ENCODE peak calls at places on chromosomes 13 and 19, in five cellular contexts. One of them, this sample, is unnamed.
A peak's percentile ranks its signal among the peaks of the same experiment; 100 is the strongest.

GRCh38 chr19:8638078-8638619 is 7.7 kb downstream of the NFILZ start:
- DNase-seq in breast epithelium: no peak
- DNase-seq in MCF 10A: peak; percentile 27
- DNase-seq in globus pallidus: no peak
- DNase-seq in neuronal stem cell: no peak
- DNase-seq in this sample: peak; percentile 25

GRCh38 chr13:79528759-79529191 is 47.8 kb downstream of the NDFIP2 start:
- DNase-seq in globus pallidus: no peak
- DNase-seq in neuronal stem cell: no peak
- DNase-seq in MCF 10A: no peak
- DNase-seq in breast epithelium: no peak
- DNase-seq in this sample: no peak

GRCh38 chr19:34881982-34882381 is 44.7 kb upstream of the ZNF30 start:
- DNase-seq in breast epithelium: no peak
- DNase-seq in neuronal stem cell: no peak
- DNase-seq in MCF 10A: peak; percentile 3
- DNase-seq in globus pallidus: no peak
- DNase-seq in this sample: no peak

GRCh38 chr13:73922728-73923393 is 211.3 kb downstream of the KLF12 start:
- DNase-seq in breast epithelium: no peak
- DNase-seq in MCF 10A: no peak
- DNase-seq in globus pallidus: no peak
- DNase-seq in neuronal stem cell: no peak
- DNase-seq in this sample: no peak

GRCh38 chr13:25037057-25037813 is 58.7 kb upstream of the PABPC3 start:
- DNase-seq in globus pallidus: peak; percentile 79
- DNase-seq in MCF 10A: peak; percentile 79
- DNase-seq in neuronal stem cell: peak; percentile 59
- DNase-seq in breast epithelium: no peak
- DNase-seq in this sample: peak; percentile 59

GRCh38 chr19:917323-918151 is at the start of gene KISS1R:
- DNase-seq in MCF 10A: no peak
- DNase-seq in globus pallidus: no peak
- DNase-seq in breast epithelium: no peak
- DNase-seq in neuronal stem cell: peak; percentile 77
- DNase-seq in this sample: peak; percentile 74

GRCh38 chr19:418761-419632 is 10.1 kb upstream of the C2CD4C start:
- DNase-seq in globus pallidus: no peak
- DNase-seq in MCF 10A: no peak
- DNase-seq in neuronal stem cell: no peak
- DNase-seq in breast epithelium: no peak
- DNase-seq in this sample: peak; percentile 41

GRCh38 chr19:1466018-1466460 is 13.0 kb downstream of the C19orf25 start:
- DNase-seq in MCF 10A: no peak
- DNase-seq in neuronal stem cell: no peak
- DNase-seq in globus pallidus: no peak
- DNase-seq in breast epithelium: no peak
- DNase-seq in this sample: no peak

GRCh38 chr19:4149518-4150288 is 3.7 kb upstream of the CREB3L3 start:
- DNase-seq in globus pallidus: no peak
- DNase-seq in neuronal stem cell: no peak
- DNase-seq in breast epithelium: no peak
- DNase-seq in MCF 10A: no peak
- DNase-seq in this sample: peak; percentile 74

GRCh38 chr13:50942630-50943311 is 33.2 kb downstream of the RNASEH2B start:
- DNase-seq in breast epithelium: no peak
- DNase-seq in globus pallidus: no peak
- DNase-seq in neuronal stem cell: no peak
- DNase-seq in MCF 10A: no peak
- DNase-seq in this sample: no peak

GRCh38 chr19:49559443-49559842 is 20.9 kb downstream of the NOSIP start:
- DNase-seq in globus pallidus: no peak
- DNase-seq in breast epithelium: no peak
- DNase-seq in MCF 10A: no peak
- DNase-seq in neuronal stem cell: no peak
- DNase-seq in this sample: no peak

GRCh38 chr19:17125728-17126677 is 50.4 kb downstream of the MYO9B start:
- DNase-seq in breast epithelium: no peak
- DNase-seq in MCF 10A: no peak
- DNase-seq in globus pallidus: peak; percentile 60
- DNase-seq in neuronal stem cell: no peak
- DNase-seq in this sample: peak; percentile 64

GRCh38 chr19:43759515-43759914 is 4.8 kb upstream of the SMG9 start:
- DNase-seq in breast epithelium: no peak
- DNase-seq in neuronal stem cell: no peak
- DNase-seq in globus pallidus: no peak
- DNase-seq in MCF 10A: peak; percentile 96
- DNase-seq in this sample: no peak

GRCh38 chr13:93398167-93398566 is 171.6 kb downstream of the GPC6 start:
- DNase-seq in MCF 10A: no peak
- DNase-seq in globus pallidus: no peak
- DNase-seq in neuronal stem cell: no peak
- DNase-seq in breast epithelium: no peak
- DNase-seq in this sample: no peak

GRCh38 chr19:57559008-57559403 is 657 bp downstream of the ZNF550 start:
- DNase-seq in globus pallidus: no peak
- DNase-seq in breast epithelium: no peak
- DNase-seq in MCF 10A: peak; percentile 42
- DNase-seq in neuronal stem cell: no peak
- DNase-seq in this sample: no peak

GRCh38 chr19:6023085-6023682 is 45.2 kb upstream of the RANBP3 start:
- DNase-seq in globus pallidus: no peak
- DNase-seq in breast epithelium: no peak
- DNase-seq in MCF 10A: peak; percentile 10
- DNase-seq in neuronal stem cell: no peak
- DNase-seq in this sample: no peak

GRCh38 chr13:50334092-50334778 is 319.0 kb downstream of the KCNRG start:
- DNase-seq in MCF 10A: no peak
- DNase-seq in globus pallidus: peak; percentile 33
- DNase-seq in neuronal stem cell: no peak
- DNase-seq in breast epithelium: no peak
- DNase-seq in this sample: no peak

This sample was measured in mucosa of descending colon.